ENCODE peak calls at places on chromosomes 16 and 17, in ten cellular contexts. B is neural crest cell, G is B cell, J is A549, E is GM12865, A is epithelial cell of esophagus, Q is fibroblast of the aortic adventitia, U is lower leg skin, N is Calu3, D is cardiac muscle cell. L is an unnamed sample.

GRCh38 chr17:72233981-72234380 is 113.2 kb downstream of the SOX9 start:
- DNase-seq in B (no peak), G (no peak), J (no peak), E (no peak), A (no peak), Q (no peak), U (no peak), N (no peak), D (no peak), L (no peak)

GRCh38 chr17:81020767-81021497 is 14.0 kb upstream of the BAIAP2 start:
- DNase-seq in B (no peak), G (peak), J (no peak), E (no peak), A (peak), Q (peak), U (no peak), N (no peak), D (peak), L (no peak)

GRCh38 chr17:71975331-71975801 is 145.5 kb upstream of the SOX9 start:
- DNase-seq in B (no peak), G (no peak), J (no peak), E (no peak), A (peak), Q (peak), U (peak), N (no peak), D (peak), L (no peak)

GRCh38 chr17:48601528-48602430 is 3.0 kb downstream of the HOXB6 start:
- DNase-seq in B (no peak), G (no peak), J (peak), E (no peak), A (no peak), Q (no peak), U (no peak), N (peak), D (no peak), L (no peak)

GRCh38 chr17:77693301-77693700 is 265.2 kb upstream of the TNRC6C start:
- DNase-seq in B (no peak), G (no peak), J (no peak), E (no peak), A (no peak), Q (no peak), U (no peak), N (no peak), D (no peak), L (no peak)

GRCh38 chr17:40520991-40521453 is 19.6 kb upstream of the TNS4 start:
- DNase-seq in B (no peak), G (no peak), J (no peak), E (no peak), A (no peak), Q (no peak), U (no peak), N (no peak), D (no peak), L (no peak)

GRCh38 chr16:68074850-68075249 is 10.3 kb upstream of the NFATC3 start:
- DNase-seq in B (no peak), G (peak), J (no peak), E (peak), A (no peak), Q (no peak), U (no peak), N (no peak), D (no peak), L (no peak)

GRCh38 chr17:62869885-62870580 is 61.9 kb upstream of the MARCHF10 start:
- DNase-seq in B (peak), G (no peak), J (no peak), E (peak), A (peak), Q (peak), U (no peak), N (no peak), D (peak), L (no peak)

GRCh38 chr17:54900457-54901229 is at the start of gene TOM1L1:
- DNase-seq in B (peak), G (no peak), J (peak), E (peak), A (peak), Q (peak), U (peak), N (peak), D (peak), L (no peak)

GRCh38 chr16:85202631-85203461 is 90.6 kb upstream of the CIBAR2 start:
- DNase-seq in B (peak), G (no peak), J (no peak), E (no peak), A (no peak), Q (peak), U (peak), N (no peak), D (peak), L (no peak)

GRCh38 chr16:67145746-67146145 is 5.1 kb downstream of the B3GNT9 start:
- DNase-seq in B (no peak), G (no peak), J (no peak), E (no peak), A (no peak), Q (no peak), U (no peak), N (no peak), D (no peak), L (no peak)

GRCh38 chr17:79633937-79634813 is 23.3 kb upstream of the RBFOX3 start:
- DNase-seq in B (no peak), G (peak), J (no peak), E (no peak), A (no peak), Q (no peak), U (no peak), N (no peak), D (no peak), L (peak)

GRCh38 chr17:17027442-17028058 is 14.7 kb upstream of the MPRIP start:
- DNase-seq in B (no peak), G (no peak), J (no peak), E (no peak), A (peak), Q (no peak), U (no peak), N (no peak), D (no peak), L (no peak)

GRCh38 chr17:17029938-17030337 is 12.3 kb upstream of the MPRIP start:
- DNase-seq in B (no peak), G (no peak), J (no peak), E (no peak), A (no peak), Q (no peak), U (no peak), N (no peak), D (no peak), L (no peak)

GRCh38 chr17:17028878-17029535 is 13.2 kb upstream of the MPRIP start:
- DNase-seq in B (no peak), G (no peak), J (no peak), E (no peak), A (no peak), Q (no peak), U (no peak), N (no peak), D (no peak), L (no peak)

GRCh38 chr17:17026163-17026562 is 16.1 kb upstream of the MPRIP start:
- DNase-seq in B (no peak), G (no peak), J (no peak), E (no peak), A (no peak), Q (no peak), U (no peak), N (no peak), D (no peak), L (no peak)

DNA sequence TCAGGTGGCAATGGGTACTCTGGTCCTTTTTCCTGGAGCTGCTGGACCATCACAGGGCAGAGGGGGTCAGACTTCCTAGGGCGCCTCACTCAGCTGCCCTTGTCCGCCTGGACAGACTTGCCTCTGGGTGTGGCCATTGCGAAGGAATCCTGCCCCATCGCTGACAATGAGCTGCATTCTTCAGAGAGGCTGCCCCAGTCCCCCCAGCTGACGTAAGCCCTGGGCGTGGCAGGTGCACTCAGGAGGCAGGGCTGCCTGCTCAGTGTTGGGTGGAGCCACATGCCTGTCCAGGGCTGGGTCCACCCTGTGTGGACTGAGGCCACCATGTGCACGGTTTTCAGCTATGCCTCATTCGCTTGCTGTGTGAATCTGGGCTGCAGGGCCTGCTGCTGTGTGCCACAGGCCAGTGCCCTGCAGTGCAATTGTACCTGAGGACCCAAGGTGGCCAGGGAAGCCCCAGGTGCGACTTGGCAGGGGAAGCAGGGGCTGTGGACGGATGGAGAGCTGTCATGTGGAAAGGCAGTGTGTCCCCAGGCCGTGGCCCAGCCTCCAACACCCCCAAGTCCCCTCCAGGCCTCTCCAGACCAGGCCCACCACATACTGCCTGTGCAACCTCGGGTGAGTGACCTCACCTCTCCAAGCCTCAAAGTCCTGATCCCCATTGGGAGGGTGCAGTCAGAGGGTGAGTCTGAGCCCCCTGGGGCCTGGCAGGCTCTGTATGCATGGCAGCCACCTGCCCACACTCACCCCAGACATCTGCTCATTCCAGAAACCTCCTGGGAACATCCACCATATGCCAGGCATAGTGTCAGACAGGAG is 14.0 kb upstream of the MPRIP start:
- DNase-seq in B (peak), G (no peak), J (peak), E (no peak), A (peak), Q (peak), U (peak), N (peak), D (peak), L (no peak)
- TF ChIP-seq CTCF in B (no peak), G (no peak), J (no peak), E (no peak), A (no peak), Q (no peak), U (no peak), N (no peak), D (no peak), L (no peak)

DNA sequence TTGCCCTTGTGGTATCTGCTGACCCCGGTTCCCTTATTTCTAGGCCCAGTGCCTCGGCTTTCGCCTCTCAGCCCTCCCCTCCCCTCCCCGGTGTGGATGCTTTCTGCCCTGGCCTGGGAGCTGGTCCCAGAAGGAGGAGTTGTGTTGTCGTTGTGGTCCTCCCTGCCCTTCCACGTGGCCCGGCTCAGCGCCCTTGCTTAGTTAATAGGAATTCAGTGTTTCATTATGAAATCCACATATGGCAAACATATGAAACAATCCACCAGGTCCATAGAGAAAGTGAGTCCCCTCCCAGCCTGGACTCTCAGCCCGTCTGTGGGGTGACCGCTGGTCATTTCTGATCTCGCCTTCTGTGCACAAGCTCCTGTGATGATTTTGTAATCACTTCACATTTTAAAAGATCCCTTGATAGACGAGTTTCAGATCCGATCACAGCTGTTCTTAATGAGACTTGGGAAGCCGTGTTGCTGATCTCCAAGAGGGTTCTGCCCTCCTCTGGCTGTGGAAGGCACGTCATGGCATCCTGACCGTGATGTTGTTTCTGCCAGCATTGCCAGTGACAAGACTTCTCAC is 112.1 kb downstream of the BANP start:
- DNase-seq in B (no peak), G (no peak), J (no peak), E (no peak), A (no peak), Q (peak), U (peak), N (no peak), D (peak), L (no peak)
- TF ChIP-seq CTCF in B (no peak), G (no peak), J (no peak), E (no peak), A (no peak), Q (peak), U (no peak), N (no peak), D (peak), L (no peak)

DNA sequence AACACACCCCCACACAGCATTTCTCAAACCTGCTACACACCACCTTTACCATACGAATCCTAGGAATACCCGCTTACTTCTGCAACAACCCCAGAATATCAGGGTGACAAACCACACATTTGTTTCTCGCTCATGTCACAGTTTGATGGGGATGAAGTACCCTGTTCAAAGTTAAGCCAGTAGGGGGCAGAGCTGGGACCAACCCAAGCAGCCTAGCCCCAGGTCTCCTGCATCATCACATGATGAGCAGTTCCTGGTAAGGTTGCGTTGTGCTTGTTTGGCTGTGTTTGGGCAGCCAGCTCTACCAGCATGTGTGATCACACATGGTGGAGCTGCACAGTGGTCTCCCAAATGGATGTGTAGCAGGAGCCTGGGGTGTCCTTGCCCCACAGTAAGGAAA is 103.6 kb upstream of the C16orf82 start:
- DNase-seq in B (peak), G (no peak), J (no peak), E (peak), A (no peak), Q (peak), U (no peak), N (no peak), D (peak), L (no peak)
- TF ChIP-seq CTCF in B (peak), G (no peak), J (no peak), E (peak), A (no peak), Q (peak), U (no peak), N (no peak), D (peak), L (no peak)

GRCh38 chr16:79613009-79613408 is 12.5 kb upstream of the MAF start:
- DNase-seq in B (no peak), G (no peak), J (no peak), E (no peak), A (peak), Q (no peak), U (no peak), N (no peak), D (peak), L (no peak)
- TF ChIP-seq CTCF in B (no peak), G (no peak), J (no peak), E (no peak), A (no peak), Q (no peak), U (no peak), N (no peak), D (no peak), L (no peak)

GRCh38 chr16:50238314-50238713 is 28.0 kb upstream of the ADCY7 start:
- DNase-seq in B (no peak), G (no peak), J (no peak), E (no peak), A (no peak), Q (no peak), U (no peak), N (no peak), D (no peak), L (no peak)

GRCh38 chr16:50234771-50235556 is 31.4 kb upstream of the ADCY7 start:
- DNase-seq in B (no peak), G (no peak), J (no peak), E (no peak), A (peak), Q (peak), U (no peak), N (no peak), D (no peak), L (no peak)

GRCh38 chr16:50238868-50239301 is 27.5 kb upstream of the ADCY7 start:
- DNase-seq in B (no peak), G (no peak), J (no peak), E (no peak), A (no peak), Q (no peak), U (no peak), N (no peak), D (no peak), L (no peak)

DNA sequence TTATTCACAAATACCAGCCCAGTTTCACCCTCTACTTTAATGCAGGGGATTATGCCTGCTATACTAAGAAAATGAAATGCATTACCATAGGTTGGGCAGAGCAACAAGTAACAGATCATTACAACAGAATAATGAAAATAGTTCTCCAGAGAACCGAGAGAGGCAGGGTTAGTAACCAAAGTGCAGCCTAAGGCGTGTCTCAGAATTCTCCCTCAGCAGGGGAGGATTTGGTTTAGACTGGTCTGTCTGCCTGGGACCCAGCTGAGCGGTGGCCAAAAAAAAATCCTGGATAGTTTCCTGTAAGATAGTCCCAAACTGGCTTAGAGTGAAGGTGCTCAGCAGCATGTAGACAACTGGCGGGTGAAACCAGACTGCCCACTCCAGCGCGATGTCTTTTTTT is 30.8 kb upstream of the ADCY7 start:
- DNase-seq in B (no peak), G (no peak), J (no peak), E (no peak), A (peak), Q (peak), U (no peak), N (peak), D (peak), L (no peak)
- TF ChIP-seq CTCF in B (no peak), G (no peak), J (no peak), E (no peak), A (no peak), Q (peak), U (no peak), N (no peak), D (no peak), L (no peak)

GRCh38 chr17:56593741-56594527 is 435 bp downstream of the NOG start:
- DNase-seq in B (peak), G (peak), J (peak), E (peak), A (peak), Q (peak), U (no peak), N (peak), D (peak), L (no peak)

GRCh38 chr17:56596741-56597494 is 3.4 kb downstream of the NOG start:
- DNase-seq in B (peak), G (no peak), J (no peak), E (no peak), A (no peak), Q (no peak), U (no peak), N (no peak), D (no peak), L (no peak)

GRCh38 chr17:56594528-56595418 is 1.3 kb downstream of the NOG start:
- DNase-seq in B (peak), G (peak), J (peak), E (no peak), A (peak), Q (no peak), U (no peak), N (peak), D (no peak), L (no peak)

GRCh38 chr17:56597495-56597990 is 4.0 kb downstream of the NOG start:
- DNase-seq in B (peak), G (no peak), J (no peak), E (no peak), A (no peak), Q (no peak), U (no peak), N (peak), D (no peak), L (no peak)

GRCh38 chr17:56595831-56596740 is 2.6 kb downstream of the NOG start:
- DNase-seq in B (peak), G (peak), J (no peak), E (no peak), A (no peak), Q (no peak), U (no peak), N (peak), D (no peak), L (no peak)
- TF ChIP-seq CTCF in B (no peak), G (no peak), J (no peak), E (no peak), A (no peak), Q (no peak), U (no peak), N (no peak), D (no peak), L (no peak)

DNA sequence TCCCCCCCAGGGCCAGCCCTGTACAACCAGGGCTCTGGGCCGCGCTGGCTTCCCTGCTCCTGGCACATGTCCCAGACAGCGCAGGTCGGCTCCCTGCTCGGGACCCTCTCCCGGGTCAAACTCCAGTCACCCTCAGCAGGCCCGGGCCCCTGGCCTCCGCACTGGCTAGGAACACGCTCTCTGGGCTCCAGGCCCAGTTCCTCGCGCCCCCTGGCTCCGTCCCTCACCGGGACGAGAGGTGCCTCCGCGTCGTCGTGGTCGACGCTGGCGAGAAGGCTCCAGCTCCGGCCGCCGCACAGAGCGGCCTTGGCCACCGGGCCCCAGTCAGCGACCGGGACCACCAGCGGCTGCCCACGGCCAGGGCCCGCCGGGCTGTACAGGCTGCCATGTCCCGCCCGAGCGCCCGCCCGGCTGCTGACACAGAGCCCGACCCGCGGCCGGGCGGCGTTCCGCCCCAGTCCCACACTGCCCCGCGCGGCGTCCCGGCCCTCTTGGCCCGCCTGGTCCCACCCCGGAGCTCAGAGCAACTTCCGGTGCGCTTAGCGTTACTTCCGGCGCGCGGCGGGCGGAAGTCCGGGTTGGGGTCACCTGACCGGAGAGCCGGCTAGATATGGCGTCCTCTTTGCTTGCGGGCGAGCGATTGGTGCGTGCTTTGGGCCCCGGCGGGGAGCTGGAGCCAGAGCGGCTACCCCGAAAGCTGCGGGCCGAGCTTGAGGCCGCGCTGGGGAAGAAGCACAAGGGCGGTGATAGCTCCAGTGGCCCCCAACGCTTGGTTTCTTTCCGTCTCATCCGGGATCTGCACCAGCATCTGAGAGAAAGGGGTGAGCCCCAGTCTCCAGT is at the start of gene POLDIP2:
- DNase-seq in B (peak), G (peak), J (peak), E (peak), A (peak), Q (peak), U (peak), N (peak), D (peak), L (peak)
- TF ChIP-seq CTCF in B (no peak), G (peak), J (no peak), E (peak), A (no peak), Q (no peak), U (no peak), N (no peak), D (no peak), L (no peak)

GRCh38 chr17:7932949-7933348 is 943 bp downstream of the CNTROB start:
- DNase-seq in B (peak), G (peak), J (peak), E (peak), A (peak), Q (peak), U (no peak), N (peak), D (peak), L (no peak)
- TF ChIP-seq CTCF in B (peak), G (no peak), J (peak), E (no peak), A (peak), Q (peak), U (no peak), N (no peak), D (peak), L (no peak)